ENCODE peak calls at places on chromosomes 2 and 18, in five cellular contexts. S is NCI-H187, J is HTR-8/SVneo, C is amniotic stem cell, K is left cardiac atrium. N is an unnamed sample.

GRCh38 chr2:152620218-152620617 is 97.0 kb downstream of the PRPF40A start:
- DNase-seq in S (no peak), J (no peak), C (no peak), K (no peak), N (peak; percentile 75)

GRCh38 chr2:133791191-133791590 is 222.9 kb upstream of the NCKAP5 start:
- DNase-seq in S (no peak), J (peak; percentile 20), C (no peak), K (no peak), N (no peak)

GRCh38 chr18:45386256-45386655 is 229.0 kb upstream of the SLC14A2 start:
- DNase-seq in S (no peak), J (no peak), C (no peak), K (peak; percentile 31), N (no peak)

GRCh38 chr18:77061946-77062517 is 70.6 kb downstream of the MBP start:
- DNase-seq in S (no peak), J (no peak), C (no peak), K (no peak), N (no peak)

GRCh38 chr2:156903335-156903734 is 354.2 kb upstream of the GALNT5 start:
- DNase-seq in S (no peak), J (no peak), C (no peak), K (no peak), N (no peak)

GRCh38 chr2:112582314-112582746 is 2.1 kb upstream of the CHCHD5 start:
- DNase-seq in S (no peak), J (peak; percentile 42), C (peak; percentile 70), K (no peak), N (no peak)

GRCh38 chr2:205768815-205769493 is 86.7 kb downstream of the NRP2 start:
- DNase-seq in S (no peak), J (no peak), C (no peak), K (no peak), N (no peak)

GRCh38 chr2:26139269-26140183 is 33.4 kb upstream of the GAREM2 start:
- DNase-seq in S (peak; percentile 31), J (no peak), C (no peak), K (no peak), N (no peak)

GRCh38 chr2:172096661-172097547 is 5.8 kb downstream of the DLX2 start:
- DNase-seq in S (no peak), J (peak; percentile 72), C (peak; percentile 83), K (no peak), N (peak; percentile 62)

GRCh38 chr2:24233321-24233720 is 58.5 kb downstream of the FAM228A start:
- DNase-seq in S (no peak), J (no peak), C (no peak), K (no peak), N (no peak)

GRCh38 chr2:48145845-48146452 is 239.7 kb upstream of the FBXO11 start:
- DNase-seq in S (no peak), J (no peak), C (no peak), K (no peak), N (no peak)

GRCh38 chr2:187477041-187477440 is 29.0 kb upstream of the CALCRL start:
- DNase-seq in S (no peak), J (no peak), C (no peak), K (no peak), N (no peak)

GRCh38 chr2:158745067-158745865 is 49.9 kb upstream of the DAPL1 start:
- DNase-seq in S (no peak), J (peak; percentile 67), C (peak; percentile 24), K (peak; percentile 56), N (no peak)

GRCh38 chr2:43305537-43305936 is 79.1 kb upstream of the ZFP36L2 start:
- DNase-seq in S (no peak), J (no peak), C (no peak), K (peak; percentile 55), N (peak; percentile 86)

GRCh38 chr2:47307066-47307465 is 95.9 kb upstream of the MSH2 start:
- DNase-seq in S (no peak), J (no peak), C (no peak), K (no peak), N (no peak)

GRCh38 chr2:101998556-101999121 is 6.9 kb downstream of the IL1R2 start:
- DNase-seq in S (no peak), J (no peak), C (no peak), K (no peak), N (no peak)

GRCh38 chr2:74528600-74529356 is 728 bp downstream of the AUP1 start:
- DNase-seq in S (no peak), J (no peak), C (no peak), K (no peak), N (no peak)

GRCh38 chr18:65214456-65214855 is 536.4 kb upstream of the CDH7 start:
- DNase-seq in S (no peak), J (no peak), C (no peak), K (no peak), N (no peak)

GRCh38 chr2:20758997-20759396 is 63.9 kb downstream of the LDAH start:
- DNase-seq in S (no peak), J (no peak), C (no peak), K (no peak), N (no peak)

GRCh38 chr18:79616651-79617518 is 62.7 kb upstream of the CTDP1 start:
- DNase-seq in S (no peak), J (peak; percentile 21), C (no peak), K (no peak), N (peak; percentile 67)

GRCh38 chr2:180115675-180116074 is 108.6 kb upstream of the CWC22 start:
- DNase-seq in S (no peak), J (no peak), C (no peak), K (no peak), N (no peak)

GRCh38 chr18:31610841-31611240 is 19.2 kb downstream of the TTR start:
- DNase-seq in S (no peak), J (peak; percentile 2), C (no peak), K (no peak), N (no peak)

GRCh38 chr18:59744271-59744721 is 47.1 kb upstream of the CCBE1 start:
- DNase-seq in S (no peak), J (peak; percentile 49), C (peak; percentile 73), K (no peak), N (no peak)

GRCh38 chr2:239311132-239312040 is 89.4 kb downstream of the HDAC4 start:
- DNase-seq in S (peak; percentile 23), J (no peak), C (no peak), K (peak; percentile 32), N (peak; percentile 93)

GRCh38 chr2:232387451-232388171 is 9.1 kb downstream of the ALPP start:
- DNase-seq in S (no peak), J (no peak), C (no peak), K (no peak), N (no peak)

GRCh38 chr2:64179582-64180321 is 35.5 kb upstream of the PELI1 start:
- DNase-seq in S (no peak), J (no peak), C (no peak), K (no peak), N (no peak)

GRCh38 chr2:152525277-152525838 is 190.4 kb downstream of the FMNL2 start:
- DNase-seq in S (no peak), J (peak; percentile 43), C (no peak), K (peak; percentile 40), N (no peak)

GRCh38 chr2:23614701-23615100 is 229.7 kb downstream of the KLHL29 start:
- DNase-seq in S (no peak), J (no peak), C (no peak), K (no peak), N (peak; percentile 63)

GRCh38 chr2:25201265-25201664 is 32.9 kb upstream of the POMC start:
- DNase-seq in S (no peak), J (peak; percentile 35), C (no peak), K (no peak), N (no peak)

GRCh38 chr18:23106575-23106974 is 28.7 kb upstream of the CABLES1 start:
- DNase-seq in S (no peak), J (peak; percentile 80), C (peak; percentile 57), K (no peak), N (no peak)

N was measured in sigmoid colon.